ENCODE peak calls at places on chromosomes 1 and 21, in eight cellular contexts. S is psoas muscle; G is CD8-positive, alpha-beta memory T cell; I is NT2/D1; N is prostate gland; P is right lobe of liver; M is GM23248; J is colonic mucosa. O is an unnamed sample. For H3K9me3 and H3K4me1, the result is how much of the 10 kb centered on the place peaks cover.

GRCh38 chr1:206821493-206821892 is 43.9 kb upstream of the IL20 start:
- DNase-seq in S (no peak), G (no peak), I (no peak), N (no peak), P (no peak), M (no peak), J (no peak), O (no peak)

GRCh38 chr1:225207791-225208190 is 220.0 kb downstream of the LBR start:
- DNase-seq in S (no peak), G (no peak), I (no peak), N (no peak), P (no peak), M (no peak), J (no peak), O (no peak)

GRCh38 chr1:111422546-111423391 is 4.8 kb downstream of the OVGP1 start:
- DNase-seq in S (no peak), G (no peak), I (no peak), N (peak), P (peak), M (peak), J (peak), O (no peak)

GRCh38 chr1:243447342-243447741 is 191.5 kb downstream of the SDCCAG8 start:
- DNase-seq in S (no peak), G (no peak), I (no peak), N (no peak), P (peak), M (peak), J (no peak), O (no peak)

GRCh38 chr1:82706741-82707140 is 906.0 kb downstream of the ADGRL2 start:
- DNase-seq in S (no peak), G (no peak), I (no peak), N (no peak), P (no peak), M (no peak), J (no peak), O (no peak)

GRCh38 chr1:198776602-198777029 is 137.8 kb downstream of the PTPRC start:
- DNase-seq in S (no peak), G (no peak), I (no peak), N (peak), P (no peak), M (peak), J (no peak), O (no peak)

GRCh38 chr1:180291004-180291403 is 60.9 kb downstream of the LHX4 start:
- DNase-seq in S (no peak), G (no peak), I (no peak), N (no peak), P (no peak), M (no peak), J (peak), O (no peak)

GRCh38 chr21:40976198-40977114 is 129.5 kb upstream of the DSCAM start:
- DNase-seq in S (no peak), G (no peak), I (no peak), N (no peak), P (no peak), M (no peak), J (no peak), O (no peak)

GRCh38 chr21:38987551-38988210 is 182.0 kb downstream of the ETS2 start:
- DNase-seq in S (no peak), G (no peak), I (no peak), N (no peak), P (no peak), M (peak), J (no peak), O (no peak)

GRCh38 chr1:28812669-28813468 is 899 bp downstream of the OPRD1 start:
- DNase-seq in S (no peak), G (no peak), I (no peak), N (no peak), P (no peak), M (no peak), J (no peak), O (no peak)

GRCh38 chr1:153616144-153616884 is at the start of gene S100A14:
- DNase-seq in S (peak), G (no peak), I (no peak), N (peak), P (peak), M (no peak), J (peak), O (no peak)

GRCh38 chr1:71343686-71344416 is 263.0 kb upstream of the ZRANB2 start:
- DNase-seq in S (no peak), G (no peak), I (peak), N (no peak), P (no peak), M (peak), J (no peak), O (no peak)

GRCh38 chr1:53266038-53266437 is 27.7 kb upstream of the MAGOH start:
- DNase-seq in S (no peak), G (no peak), I (no peak), N (no peak), P (no peak), M (peak), J (no peak), O (no peak)

GRCh38 chr1:4797429-4797828 is 143.0 kb downstream of the AJAP1 start:
- DNase-seq in S (no peak), G (no peak), I (no peak), N (no peak), P (no peak), M (no peak), J (no peak), O (no peak)

GRCh38 chr1:4796161-4796998 is 142.0 kb downstream of the AJAP1 start:
- DNase-seq in S (no peak), G (no peak), I (no peak), N (no peak), P (no peak), M (no peak), J (no peak), O (no peak)

GRCh38 chr1:4792565-4792964 is 138.2 kb downstream of the AJAP1 start:
- DNase-seq in S (no peak), G (no peak), I (no peak), N (no peak), P (no peak), M (no peak), J (no peak), O (no peak)

GRCh38 chr1:4796999-4797375 is 142.6 kb downstream of the AJAP1 start:
- DNase-seq in S (no peak), G (no peak), I (no peak), N (no peak), P (no peak), M (no peak), J (no peak), O (no peak)

DNA sequence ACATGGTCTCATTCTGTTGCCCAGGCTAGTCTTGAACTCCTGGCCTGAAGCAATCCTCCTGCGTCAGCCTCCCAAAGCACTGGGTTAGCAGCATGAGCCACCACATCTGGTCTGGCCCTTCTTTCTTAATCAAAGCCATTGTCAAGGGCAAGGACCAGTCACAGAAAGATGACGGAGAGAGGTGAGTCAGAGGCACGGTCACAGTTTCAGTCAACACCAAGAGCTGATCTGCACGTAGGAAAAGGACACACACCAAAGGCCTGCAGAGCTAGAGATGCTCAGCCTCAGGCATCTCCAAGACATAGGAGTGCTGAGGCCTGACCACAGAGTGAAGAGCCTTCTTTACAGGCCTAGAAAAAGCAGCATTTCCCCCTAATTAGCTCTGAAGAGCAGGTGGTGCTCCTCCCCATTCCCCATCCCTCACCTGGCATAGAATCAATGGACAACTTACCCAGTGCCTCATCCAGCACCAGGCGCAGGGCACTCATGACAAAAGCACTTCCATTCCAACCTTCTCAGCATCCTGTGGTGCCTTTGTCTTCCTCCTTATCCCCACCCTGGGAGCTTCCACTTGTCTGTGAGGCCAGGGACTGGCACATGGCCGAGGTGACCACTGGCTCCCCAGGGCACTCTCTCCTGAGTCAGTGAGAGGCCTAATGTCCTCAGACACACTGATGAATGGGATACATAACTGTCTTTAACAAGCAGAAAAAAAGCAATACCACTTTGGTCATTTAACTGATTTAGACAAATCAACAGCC is 139.8 kb downstream of the AJAP1 start:
- DNase-seq in S (no peak), G (no peak), I (no peak), N (no peak), P (no peak), M (no peak), J (no peak), O (no peak)
- H3K9me3 ChIP-seq in S (under half), G (under half), I (under half), N (under half), P (under half), M (under half), J (under half), O (under half)

DNA sequence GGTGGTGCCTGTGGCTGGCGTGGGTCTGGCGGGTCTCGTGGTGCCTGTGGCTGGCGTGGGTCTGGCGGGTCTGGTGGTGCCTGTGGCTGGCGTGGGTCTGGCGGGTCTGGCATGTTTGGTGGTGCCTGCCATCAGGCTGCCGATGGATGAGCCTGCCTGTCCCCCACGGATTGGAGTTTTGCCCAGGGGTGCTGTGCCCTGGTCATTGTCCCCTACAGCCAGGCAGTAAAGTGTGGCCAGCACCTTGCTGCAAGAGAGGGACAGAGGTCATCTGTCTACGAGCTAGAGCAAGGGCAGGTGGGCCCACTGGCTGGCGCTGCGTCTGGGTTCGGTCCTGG is 41.8 kb downstream of the SKI start:
- DNase-seq in S (peak), G (no peak), I (no peak), N (no peak), P (peak), M (no peak), J (no peak), O (no peak)
- H3K4me1 ChIP-seq in S (half or more), G (half or more), I (under half), N (under half), P (under half), M (under half), J (under half), O (under half)

GRCh38 chr1:227661495-227661894 is 73.6 kb downstream of the JMJD4 start:
- DNase-seq in S (no peak), G (no peak), I (no peak), N (no peak), P (no peak), M (no peak), J (no peak), O (no peak)
- H3K9me3 ChIP-seq in S (half or more), G (half or more), I (half or more), N (under half), P (under half), M (under half), J (under half), O (under half)

DNA sequence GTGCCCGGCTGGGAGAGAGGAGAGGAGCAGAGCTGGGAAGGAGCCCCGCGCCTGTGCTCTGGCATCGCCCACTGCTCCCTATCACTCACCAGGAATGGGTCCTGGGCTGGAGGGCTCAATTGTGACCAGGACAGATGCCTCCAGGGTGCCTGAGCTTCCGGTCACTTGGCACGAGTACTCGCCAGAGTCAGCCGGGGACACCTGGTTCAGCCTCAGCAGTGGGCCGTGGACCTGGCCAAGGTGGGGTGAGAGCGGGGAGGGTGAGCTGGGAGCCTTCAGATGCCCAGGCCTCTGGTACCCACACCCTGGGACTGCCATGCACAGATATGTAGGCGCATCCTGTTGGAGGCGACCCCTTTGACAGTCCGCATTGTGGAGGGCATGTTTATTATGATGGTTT is 31.1 kb downstream of the LDLRAD2 start:
- DNase-seq in S (peak), G (no peak), I (no peak), N (no peak), P (no peak), M (no peak), J (no peak), O (no peak)
- H3K4me1 ChIP-seq in S (under half), G (under half), I (under half), N (under half), P (under half), M (under half), J (under half), O (under half)

GRCh38 chr1:43346636-43347035 is 9.0 kb downstream of the MPL start:
- DNase-seq in S (no peak), G (no peak), I (no peak), N (no peak), P (peak), M (no peak), J (no peak), O (no peak)

GRCh38 chr1:43350976-43351375 is 7.8 kb upstream of the CDC20 start:
- DNase-seq in S (no peak), G (no peak), I (no peak), N (no peak), P (no peak), M (no peak), J (no peak), O (no peak)

GRCh38 chr1:43348343-43348808 is 10.4 kb upstream of the CDC20 start:
- DNase-seq in S (no peak), G (no peak), I (no peak), N (no peak), P (no peak), M (no peak), J (no peak), O (no peak)

GRCh38 chr1:43349594-43350306 is 9.0 kb upstream of the CDC20 start:
- DNase-seq in S (no peak), G (no peak), I (no peak), N (peak), P (no peak), M (peak), J (no peak), O (no peak)

GRCh38 chr1:43348809-43349593 is 9.8 kb upstream of the CDC20 start:
- DNase-seq in S (peak), G (peak), I (peak), N (peak), P (peak), M (peak), J (peak), O (no peak)
- H3K9me3 ChIP-seq in S (under half), G (under half), I (under half), N (under half), P (under half), M (under half), J (under half), O (under half)

DNA sequence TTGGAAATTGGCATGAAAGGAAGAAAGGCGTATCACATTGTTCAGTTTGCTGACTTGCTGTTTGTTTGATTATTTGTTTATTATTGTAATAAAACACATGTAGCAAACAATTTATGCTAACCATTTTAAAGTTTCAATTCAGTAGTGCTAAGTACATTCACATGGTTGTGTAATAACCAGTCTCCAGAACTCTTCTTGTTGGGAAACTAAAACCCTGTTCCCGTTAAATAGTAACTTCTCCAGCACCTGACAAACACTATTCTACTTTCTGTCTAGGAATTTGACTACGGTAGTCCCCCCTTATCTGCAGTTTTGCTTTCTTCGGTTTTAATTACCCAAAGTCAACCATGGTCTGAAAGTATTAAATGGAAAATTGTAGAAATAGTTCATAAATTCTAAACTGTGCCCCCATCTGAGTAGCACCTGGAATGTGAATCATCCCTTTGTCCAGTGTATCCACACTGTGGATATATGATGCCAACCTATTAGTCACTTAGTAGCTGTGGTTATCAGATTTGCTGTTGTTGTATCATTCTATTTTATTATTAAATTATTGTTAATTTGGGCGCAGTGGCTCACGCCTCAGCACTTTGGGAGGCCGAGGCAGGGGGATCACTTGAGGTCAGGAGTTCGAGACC is 5.5 kb downstream of the MORC3 start:
- DNase-seq in S (no peak), G (no peak), I (no peak), N (no peak), P (no peak), M (peak), J (no peak), O (no peak)
- H3K4me1 ChIP-seq in S (half or more), G (under half), I (under half), N (under half), P (under half), M (half or more), J (under half), O (under half)

GRCh38 chr1:30677471-30677870 is 45.9 kb downstream of the MATN1 start:
- DNase-seq in S (no peak), G (no peak), I (no peak), N (no peak), P (no peak), M (no peak), J (peak), O (no peak)
- H3K9me3 ChIP-seq in S (under half), G (under half), I (under half), N (under half), P (under half), M (under half), J (under half), O (under half)

GRCh38 chr1:235266967-235267366 is 61.0 kb downstream of the ARID4B start:
- DNase-seq in S (no peak), G (no peak), I (no peak), N (no peak), P (no peak), M (no peak), J (no peak), O (no peak)
- H3K4me1 ChIP-seq in S (under half), G (under half), I (under half), N (under half), P (under half), M (under half), J (under half), O (under half)

GRCh38 chr21:8990326-8991087 is 1530.9 kb upstream of the TPTE start:
- DNase-seq in S (no peak), G (no peak), I (no peak), N (no peak), P (no peak), M (no peak), J (no peak), O (peak)
- H3K9me3 ChIP-seq in S (under half), G (under half), I (under half), N (under half), P (under half), M (under half), J (under half), O (under half)

O was measured in iPS DF 6.9.